ENCODE peak calls at places on chromosome 19, in six cellular contexts. C is SK-N-SH, Q is neuronal stem cell, I is brain microvascular endothelial cell, H is right cardiac atrium, R is heart right ventricle. J is an unnamed sample.

GRCh38 chr19:491146-491741 is 5.0 kb upstream of the MADCAM1 start:
- DNase-seq in C (peak), Q (no peak), I (no peak), H (peak), R (no peak), J (peak)

GRCh38 chr19:38793186-38793585 is 4.2 kb downstream of the LGALS7B start:
- DNase-seq in C (no peak), Q (no peak), I (peak), H (no peak), R (no peak), J (peak)

GRCh38 chr19:9724157-9724556 is 44.4 kb downstream of the ZNF846 start:
- DNase-seq in C (no peak), Q (no peak), I (no peak), H (no peak), R (no peak), J (no peak)

GRCh38 chr19:4559569-4559968 is at the start of gene SEMA6B:
- DNase-seq in C (no peak), Q (no peak), I (peak), H (peak), R (peak), J (no peak)

GRCh38 chr19:5587661-5588060 is 19.9 kb upstream of the TINCR start:
- DNase-seq in C (peak), Q (no peak), I (no peak), H (no peak), R (no peak), J (peak)

GRCh38 chr19:13652810-13653590 is 111.3 kb upstream of the MRI1 start:
- DNase-seq in C (no peak), Q (no peak), I (no peak), H (no peak), R (no peak), J (no peak)

GRCh38 chr19:29855771-29856510 is 44.1 kb downstream of the CCNE1 start:
- DNase-seq in C (no peak), Q (no peak), I (no peak), H (no peak), R (no peak), J (no peak)

GRCh38 chr19:2668188-2668763 is 34.2 kb downstream of the GNG7 start:
- DNase-seq in C (no peak), Q (no peak), I (no peak), H (no peak), R (no peak), J (no peak)

GRCh38 chr19:39494661-39495060 is 4.1 kb upstream of the DLL3 start:
- DNase-seq in C (no peak), Q (no peak), I (no peak), H (no peak), R (no peak), J (peak)

GRCh38 chr19:51326216-51327065 is 15.0 kb downstream of the IGLON5 start:
- DNase-seq in C (no peak), Q (no peak), I (no peak), H (no peak), R (no peak), J (peak)

GRCh38 chr19:10295305-10295846 is 5.6 kb downstream of the ICAM5 start:
- DNase-seq in C (peak), Q (no peak), I (no peak), H (peak), R (no peak), J (peak)

GRCh38 chr19:19651076-19651475 is 7.6 kb upstream of the GMIP start:
- DNase-seq in C (no peak), Q (no peak), I (no peak), H (peak), R (peak), J (peak)

GRCh38 chr19:49690656-49691242 is at the start of gene CPT1C:
- DNase-seq in C (peak), Q (peak), I (peak), H (peak), R (peak), J (peak)

GRCh38 chr19:18319591-18320135 is 3.2 kb downstream of the LSM4 start:
- DNase-seq in C (no peak), Q (no peak), I (no peak), H (peak), R (no peak), J (peak)

GRCh38 chr19:51108805-51109146 is 567 bp upstream of the CTU1 start:
- DNase-seq in C (no peak), Q (no peak), I (no peak), H (no peak), R (no peak), J (no peak)

GRCh38 chr19:52336976-52337375 is 933 bp downstream of the ZNF610 start:
- DNase-seq in C (peak), Q (no peak), I (no peak), H (no peak), R (no peak), J (peak)

GRCh38 chr19:18233224-18233825 is 7.1 kb upstream of the PDE4C start:
- DNase-seq in C (peak), Q (no peak), I (no peak), H (peak), R (no peak), J (peak)

GRCh38 chr19:47135156-47135555 is 4.5 kb downstream of the SAE1 start:
- DNase-seq in C (no peak), Q (no peak), I (no peak), H (no peak), R (no peak), J (no peak)

GRCh38 chr19:46951236-46951986 is 68.2 kb upstream of the NPAS1 start:
- DNase-seq in C (no peak), Q (no peak), I (no peak), H (no peak), R (no peak), J (peak)

GRCh38 chr19:41431426-41432386 is 4.5 kb upstream of the B3GNT8 start:
- DNase-seq in C (no peak), Q (no peak), I (peak), H (peak), R (peak), J (peak)

GRCh38 chr19:38317104-38317612 is 1.4 kb upstream of the YIF1B start:
- DNase-seq in C (no peak), Q (no peak), I (no peak), H (peak), R (no peak), J (peak)

GRCh38 chr19:8459520-8460260 is 14.9 kb downstream of the HNRNPM start:
- DNase-seq in C (no peak), Q (no peak), I (peak), H (no peak), R (no peak), J (no peak)

GRCh38 chr19:8461376-8461775 is 16.6 kb downstream of the HNRNPM start:
- DNase-seq in C (no peak), Q (no peak), I (no peak), H (no peak), R (no peak), J (no peak)

GRCh38 chr19:8461891-8462290 is 17.1 kb downstream of the HNRNPM start:
- DNase-seq in C (no peak), Q (no peak), I (no peak), H (no peak), R (no peak), J (no peak)

GRCh38 chr19:8459095-8459494 is 14.3 kb downstream of the HNRNPM start:
- DNase-seq in C (no peak), Q (no peak), I (no peak), H (no peak), R (no peak), J (no peak)

DNA sequence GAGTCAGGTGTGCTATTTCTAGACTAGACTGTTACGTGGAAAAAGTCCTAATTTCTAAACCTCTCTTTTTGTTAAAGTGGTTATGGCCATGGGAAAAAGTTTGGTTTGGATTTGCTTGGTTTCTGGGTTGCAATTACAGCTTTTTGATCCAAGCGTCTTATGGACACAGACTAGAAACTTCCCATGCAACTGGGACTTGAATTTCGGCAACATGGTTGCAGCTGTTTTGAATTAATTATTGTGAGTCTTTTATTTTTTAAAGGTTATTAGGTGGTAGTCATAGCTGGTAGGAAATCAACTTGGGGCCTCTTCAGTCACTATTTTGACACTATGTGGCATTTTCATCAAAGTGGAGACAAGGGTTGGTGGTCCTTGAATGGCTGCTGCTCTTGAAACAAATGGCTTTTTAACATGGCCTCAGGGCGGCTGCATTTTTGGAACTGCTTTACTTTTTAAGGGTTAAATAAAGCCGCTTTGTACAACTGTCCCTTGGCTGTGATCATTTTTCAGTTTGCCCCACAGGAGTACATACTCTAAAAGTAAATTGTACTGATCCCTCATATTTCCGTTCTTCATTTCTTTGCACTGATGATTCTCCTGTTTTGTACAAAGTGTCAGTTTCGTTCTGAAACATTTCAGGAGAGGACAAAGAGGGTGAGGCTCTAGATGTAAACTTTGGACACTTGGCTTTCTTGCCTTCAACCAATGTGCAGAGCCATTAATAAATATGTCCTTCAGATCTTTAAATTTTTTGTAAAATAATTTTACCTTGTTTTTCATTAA is 15.9 kb downstream of the HNRNPM start:
- DNase-seq in C (no peak), Q (no peak), I (no peak), H (no peak), R (no peak), J (no peak)
- H3K27ac ChIP-seq in C (peak), Q (no peak), I (peak), H (no peak), R (peak), J (peak)

GRCh38 chr19:16290692-16291091 is 33.9 kb upstream of the KLF2 start:
- DNase-seq in C (no peak), Q (no peak), I (peak), H (no peak), R (peak), J (peak)
- H3K27ac ChIP-seq in C (no peak), Q (no peak), I (no peak), H (peak), R (peak), J (no peak)

DNA sequence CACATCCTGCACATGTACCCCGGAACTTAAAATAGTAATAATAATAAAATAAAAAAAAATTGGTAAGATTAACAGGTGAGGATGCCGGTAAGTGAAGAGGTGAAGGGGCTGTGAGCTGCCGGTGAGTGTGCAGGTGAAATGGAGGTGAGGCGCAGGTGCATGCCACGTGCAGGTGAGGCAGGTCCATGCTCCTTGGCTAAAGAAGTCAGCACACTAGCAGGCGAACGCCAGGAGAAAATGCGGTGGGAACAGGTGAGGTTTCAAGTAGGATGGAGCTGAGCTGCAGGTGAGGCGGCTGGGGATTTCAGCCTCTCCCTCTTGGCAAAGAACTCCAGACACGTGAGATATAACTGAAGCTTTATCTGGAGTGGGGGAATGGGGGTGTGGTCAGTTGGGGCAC is 7.5 kb upstream of the TNFSF14 start:
- DNase-seq in C (no peak), Q (no peak), I (no peak), H (no peak), R (no peak), J (no peak)
- H3K27ac ChIP-seq in C (no peak), Q (no peak), I (no peak), H (no peak), R (no peak), J (no peak)

GRCh38 chr19:55674459-55674840 is 576 bp upstream of the EPN1 start:
- DNase-seq in C (no peak), Q (no peak), I (no peak), H (no peak), R (no peak), J (no peak)
- H3K27ac ChIP-seq in C (peak), Q (no peak), I (no peak), H (peak), R (peak), J (peak)

DNA sequence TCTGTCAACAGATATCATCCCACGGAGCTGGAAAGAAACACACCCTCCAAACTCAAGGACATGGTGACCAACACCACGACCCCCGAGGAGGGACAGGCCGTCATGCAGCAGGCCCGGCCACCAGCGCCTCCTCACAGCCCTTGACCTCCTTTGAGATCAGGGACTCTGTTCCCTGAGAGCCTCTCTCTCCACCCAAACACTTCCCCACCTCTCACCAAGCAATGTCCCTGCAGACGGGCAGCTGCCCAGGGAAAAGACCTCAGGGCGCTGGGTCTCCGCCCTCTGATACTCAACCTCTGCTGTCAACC is 10.0 kb downstream of the SCGB2B2 start:
- DNase-seq in C (no peak), Q (no peak), I (no peak), H (no peak), R (no peak), J (no peak)
- H3K27ac ChIP-seq in C (no peak), Q (no peak), I (no peak), H (no peak), R (peak), J (no peak)